ENCODE peak calls at places on chromosomes 1 and 21, in four cellular contexts. N is iPS DF 19.7; G is stimulated activated CD8-positive, alpha-beta memory T cell treated with anti-CD3 and anti-CD28 coated beads, Interleukin-4, amount 100 ng/mL, for 1 hour; D is activated CD8-positive, alpha-beta memory T cell treated with anti-CD3 and anti-CD28 coated beads for 48 hours. Y is an unnamed sample.

GRCh38 chr1:1282998-1283397 is 2.8 kb downstream of the SCNN1D start:
- DNase-seq in N (no peak), G (no peak), D (no peak), Y (no peak)

GRCh38 chr1:171366099-171366498 is 52.1 kb downstream of the FMO4 start:
- DNase-seq in N (no peak), G (no peak), D (no peak), Y (no peak)

GRCh38 chr21:37226356-37226920 is 40.7 kb downstream of the VPS26C start:
- DNase-seq in N (no peak), G (no peak), D (no peak), Y (no peak)

GRCh38 chr1:87278791-87279190 is 49.9 kb upstream of the LMO4 start:
- DNase-seq in N (no peak), G (no peak), D (no peak), Y (no peak)

GRCh38 chr1:225980005-225980404 is 19.1 kb downstream of the SDE2 start:
- DNase-seq in N (no peak), G (no peak), D (no peak), Y (no peak)

GRCh38 chr1:10754571-10755329 is 41.7 kb downstream of the CASZ1 start:
- DNase-seq in N (no peak), G (no peak), D (no peak), Y (no peak)

GRCh38 chr1:110756506-110756905 is 81.8 kb upstream of the KCNA3 start:
- DNase-seq in N (no peak), G (no peak), D (no peak), Y (no peak)

GRCh38 chr1:50981741-50982140 is 11.7 kb downstream of the CDKN2C start:
- DNase-seq in N (no peak), G (no peak), D (no peak), Y (no peak)

GRCh38 chr1:99621340-99621901 is 24.5 kb upstream of the PALMD start:
- DNase-seq in N (no peak), G (no peak), D (no peak), Y (no peak)

GRCh38 chr1:230128569-230129269 is 61.7 kb downstream of the GALNT2 start:
- DNase-seq in N (no peak), G (no peak), D (no peak), Y (no peak)

GRCh38 chr1:118960567-118961136 is 27.5 kb downstream of the TBX15 start:
- DNase-seq in N (no peak), G (no peak), D (no peak), Y (no peak)

GRCh38 chr21:42593007-42593814 is 60.2 kb upstream of the PDE9A start:
- DNase-seq in N (no peak), G (peak), D (peak), Y (no peak)

GRCh38 chr1:58720680-58721079 is 20.8 kb upstream of the MYSM1 start:
- DNase-seq in N (no peak), G (no peak), D (no peak), Y (no peak)

GRCh38 chr1:227666286-227666685 is 68.8 kb downstream of the JMJD4 start:
- DNase-seq in N (no peak), G (no peak), D (no peak), Y (no peak)

GRCh38 chr1:228064296-228064695 is 18.2 kb upstream of the ARF1 start:
- DNase-seq in N (no peak), G (no peak), D (no peak), Y (no peak)

GRCh38 chr1:25017436-25018109 is 87.5 kb upstream of the RUNX3 start:
- DNase-seq in N (no peak), G (no peak), D (no peak), Y (no peak)

GRCh38 chr1:152109231-152109997 is 5.8 kb downstream of the TCHH start:
- DNase-seq in N (no peak), G (no peak), D (no peak), Y (no peak)

GRCh38 chr1:165592945-165593823 is 37.9 kb upstream of the MGST3 start:
- DNase-seq in N (no peak), G (peak), D (peak), Y (no peak)

GRCh38 chr1:241972703-241973375 is 15.3 kb downstream of the BECN2 start:
- DNase-seq in N (peak), G (no peak), D (no peak), Y (no peak)

Y was measured in cardiac septum.